ENCODE peak calls at places on chromosome 18, in four cellular contexts. C is IMR-90, U is HepG2, S is K562. J is an unnamed sample.

GRCh38 chr18:5584751-5585417 is 41.1 kb upstream of the EPB41L3 start:
- DNase-seq in C (peak; percentile 64), U (no peak), S (no peak), J (no peak)

GRCh38 chr18:63087421-63088230 is 231.9 kb downstream of the BCL2 start:
- DNase-seq in C (no peak), U (no peak), S (no peak), J (no peak)

GRCh38 chr18:23950644-23951043 is 63.9 kb upstream of the TTC39C start:
- DNase-seq in C (no peak), U (no peak), S (no peak), J (no peak)

GRCh38 chr18:1408331-1408835 is 503.7 kb downstream of the ADCYAP1 start:
- DNase-seq in C (no peak), U (no peak), S (no peak), J (no peak)

GRCh38 chr18:3514312-3515216 is 64.6 kb downstream of the TGIF1 start:
- DNase-seq in C (no peak), U (no peak), S (no peak), J (no peak)

GRCh38 chr18:36300211-36300610 is 2.7 kb downstream of the FHOD3 start:
- DNase-seq in C (no peak), U (no peak), S (no peak), J (no peak)

GRCh38 chr18:75290737-75291358 is 80.3 kb downstream of the TSHZ1 start:
- DNase-seq in C (no peak), U (peak; percentile 78), S (no peak), J (no peak)

GRCh38 chr18:38539871-38540270 is 974.3 kb upstream of the CELF4 start:
- DNase-seq in C (no peak), U (no peak), S (no peak), J (no peak)

GRCh38 chr18:42860011-42860410 is 255.5 kb downstream of the RIT2 start:
- DNase-seq in C (no peak), U (no peak), S (no peak), J (no peak)

GRCh38 chr18:57909620-57910019 is 106.5 kb upstream of the ATP8B1 start:
- DNase-seq in C (no peak), U (no peak), S (no peak), J (no peak)
- TF ChIP-seq MAZ in C (no peak), U (no peak), S (no peak), J (no peak)

GRCh38 chr18:61865466-61866165 is 27.2 kb downstream of the RNF152 start:
- DNase-seq in C (peak; percentile 37), U (no peak), S (no peak), J (no peak)

GRCh38 chr18:61869631-61870030 is 23.2 kb downstream of the RNF152 start:
- DNase-seq in C (peak; percentile 58), U (no peak), S (no peak), J (no peak)

DNA sequence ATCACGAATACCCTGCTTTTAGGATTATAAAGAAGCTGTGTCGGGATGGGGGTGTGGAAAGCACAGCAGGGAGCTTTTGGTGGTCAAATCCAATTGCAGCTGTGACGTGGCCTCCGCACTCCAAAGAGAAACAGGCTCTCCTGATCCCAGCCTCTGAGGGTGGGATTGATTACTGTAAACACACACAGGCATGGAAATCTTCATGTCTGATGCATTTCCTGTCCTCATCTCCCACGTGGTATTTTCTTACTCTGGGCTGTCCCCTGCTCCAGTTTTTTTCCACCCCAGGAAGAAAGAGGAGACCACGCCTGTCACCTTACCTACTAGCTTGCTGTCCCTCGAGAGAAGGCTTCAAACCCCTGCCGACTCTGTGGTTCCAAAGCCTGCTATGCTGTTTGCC is 22.7 kb downstream of the RNF152 start:
- DNase-seq in C (peak; percentile 92), U (no peak), S (no peak), J (no peak)
- TF ChIP-seq MAZ in C (no peak), U (no peak), S (no peak), J (no peak)

GRCh38 chr18:45066868-45067267 is 386.2 kb downstream of the SETBP1 start:
- DNase-seq in C (no peak), U (no peak), S (peak; percentile 18), J (no peak)

GRCh38 chr18:45068563-45069191 is 388.0 kb downstream of the SETBP1 start:
- DNase-seq in C (no peak), U (no peak), S (no peak), J (no peak)

GRCh38 chr18:45069542-45069941 is 388.9 kb downstream of the SETBP1 start:
- DNase-seq in C (no peak), U (no peak), S (no peak), J (no peak)

GRCh38 chr18:45073556-45073955 is 392.9 kb downstream of the SETBP1 start:
- DNase-seq in C (no peak), U (no peak), S (no peak), J (no peak)

GRCh38 chr18:45071959-45072358 is 391.3 kb downstream of the SETBP1 start:
- DNase-seq in C (no peak), U (no peak), S (no peak), J (no peak)
- TF ChIP-seq MAZ in C (no peak), U (no peak), S (no peak), J (no peak)

GRCh38 chr18:48789259-48789812 is 161.4 kb downstream of the SMAD7 start:
- DNase-seq in C (no peak), U (no peak), S (no peak), J (no peak)

GRCh38 chr18:48791636-48792105 is 159.1 kb downstream of the SMAD7 start:
- DNase-seq in C (no peak), U (no peak), S (no peak), J (no peak)

GRCh38 chr18:48790869-48791635 is 159.7 kb downstream of the SMAD7 start:
- DNase-seq in C (no peak), U (no peak), S (no peak), J (no peak)

GRCh38 chr18:48792141-48792540 is 158.6 kb downstream of the SMAD7 start:
- DNase-seq in C (no peak), U (no peak), S (no peak), J (no peak)

DNA sequence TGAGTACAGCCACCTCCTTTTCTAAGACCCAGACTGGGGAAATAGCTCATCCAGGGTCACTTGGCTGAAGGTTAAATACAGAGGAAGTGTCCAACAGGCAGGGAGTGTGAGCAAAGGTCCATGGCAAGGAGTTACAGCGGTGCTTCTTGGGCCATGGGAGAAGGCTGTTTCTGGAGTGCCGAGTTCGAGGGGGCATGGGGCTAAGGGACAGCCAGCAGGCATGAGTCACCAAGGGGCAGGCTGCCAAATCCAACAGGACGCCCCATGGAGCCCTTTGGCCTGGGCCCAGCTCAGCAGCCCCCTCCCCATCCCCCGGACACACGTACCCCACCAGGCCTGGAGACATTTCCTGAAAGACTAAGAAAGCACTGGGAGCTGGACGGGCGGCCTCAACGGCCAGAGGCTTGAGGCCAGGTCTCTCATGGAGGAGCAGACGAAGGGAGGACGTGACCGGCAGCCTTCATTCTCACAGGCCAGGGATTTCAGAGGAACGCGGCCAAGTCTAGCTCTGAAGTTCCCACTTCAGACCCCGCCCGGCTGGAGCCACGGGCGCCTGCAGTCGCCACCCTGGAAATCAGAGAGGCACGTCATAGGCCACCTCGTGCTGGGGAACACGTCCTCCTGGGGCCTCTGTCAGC is 160.4 kb downstream of the SMAD7 start:
- DNase-seq in C (no peak), U (no peak), S (no peak), J (no peak)
- TF ChIP-seq MAZ in C (no peak), U (no peak), S (no peak), J (no peak)

J was measured in A549.